ENCODE peak calls at places on chromosomes 11 and 22, in four cellular contexts. A is H7, T is breast epithelium, V is mucosa of descending colon. R is an unnamed sample.

GRCh38 chr11:108084811-108085210 is 36.6 kb upstream of the ACAT1 start:
- DNase-seq in A (no peak), T (no peak), V (no peak), R (no peak)

GRCh38 chr22:31509041-31509440 is 12.7 kb downstream of the SFI1 start:
- DNase-seq in A (no peak), T (no peak), V (no peak), R (no peak)

GRCh38 chr11:125443767-125444311 is 52.2 kb downstream of the FEZ1 start:
- DNase-seq in A (peak; percentile 59), T (no peak), V (no peak), R (no peak)

GRCh38 chr11:75277991-75278790 is 37.6 kb downstream of the TPBGL start:
- DNase-seq in A (no peak), T (no peak), V (no peak), R (no peak)

GRCh38 chr22:46290121-46290842 is 6.4 kb upstream of the GTSE1 start:
- DNase-seq in A (no peak), T (no peak), V (no peak), R (no peak)

GRCh38 chr22:38107692-38108515 is 2.6 kb downstream of the BAIAP2L2 start:
- DNase-seq in A (peak; percentile 66), T (no peak), V (peak; percentile 87), R (peak; percentile 3)

GRCh38 chr11:95884364-95884763 is 39.5 kb downstream of the MTMR2 start:
- DNase-seq in A (no peak), T (no peak), V (no peak), R (no peak)

GRCh38 chr22:22210375-22210774 is 34.2 kb upstream of the VPREB1 start:
- DNase-seq in A (no peak), T (no peak), V (no peak), R (peak; percentile 16)

GRCh38 chr22:17250380-17251129 is 31.3 kb upstream of the ADA2 start:
- DNase-seq in A (no peak), T (no peak), V (no peak), R (no peak)

GRCh38 chr11:75632450-75632849 is 36.4 kb downstream of the MAP6 start:
- DNase-seq in A (no peak), T (no peak), V (no peak), R (no peak)

GRCh38 chr11:73358071-73358470 is 18.1 kb upstream of the RELT start:
- DNase-seq in A (no peak), T (no peak), V (no peak), R (no peak)

GRCh38 chr11:16632295-16633200 is 105.9 kb upstream of the C11orf58 start:
- DNase-seq in A (no peak), T (no peak), V (no peak), R (peak; percentile 46)

GRCh38 chr11:107549954-107550285 is 15.6 kb downstream of the ALKBH8 start:
- DNase-seq in A (no peak), T (no peak), V (no peak), R (no peak)

GRCh38 chr22:38031491-38031890 is 25.7 kb upstream of the PICK1 start:
- DNase-seq in A (peak; percentile 32), T (no peak), V (no peak), R (no peak)

GRCh38 chr11:131924446-131925240 is 554.2 kb downstream of the NTM start:
- DNase-seq in A (no peak), T (no peak), V (no peak), R (peak; percentile 56)

GRCh38 chr11:13362596-13363109 is 85.1 kb downstream of the BMAL1 start:
- DNase-seq in A (no peak), T (no peak), V (no peak), R (no peak)

GRCh38 chr11:13366266-13367026 is 88.9 kb downstream of the BMAL1 start:
- DNase-seq in A (no peak), T (no peak), V (no peak), R (no peak)

GRCh38 chr11:13367115-13367514 is 89.5 kb downstream of the BMAL1 start:
- DNase-seq in A (no peak), T (no peak), V (no peak), R (no peak)

GRCh38 chr11:13368041-13368446 is 90.5 kb downstream of the BMAL1 start:
- DNase-seq in A (no peak), T (no peak), V (no peak), R (peak; percentile 55)

GRCh38 chr11:13364388-13364787 is 86.8 kb downstream of the BMAL1 start:
- DNase-seq in A (no peak), T (no peak), V (no peak), R (no peak)
- H3K36me3 ChIP-seq in A (no peaks in the 10 kb centered on the region), T (peaks cover 12% of the 10 kb centered on the region), V (no peaks in the 10 kb centered on the region), R (peaks cover 97% of the 10 kb centered on the region)

GRCh38 chr22:47656806-47657205 is 894.4 kb downstream of the TBC1D22A start:
- DNase-seq in A (no peak), T (no peak), V (no peak), R (no peak)

GRCh38 chr22:47654922-47655451 is 892.5 kb downstream of the TBC1D22A start:
- DNase-seq in A (no peak), T (no peak), V (no peak), R (no peak)

GRCh38 chr22:47658182-47658581 is 895.7 kb downstream of the TBC1D22A start:
- DNase-seq in A (no peak), T (no peak), V (no peak), R (no peak)

GRCh38 chr22:47653921-47654320 is 891.5 kb downstream of the TBC1D22A start:
- DNase-seq in A (no peak), T (no peak), V (no peak), R (no peak)

GRCh38 chr22:47655930-47656329 is 893.5 kb downstream of the TBC1D22A start:
- DNase-seq in A (no peak), T (no peak), V (no peak), R (no peak)
- H3K36me3 ChIP-seq in A (no peaks in the 10 kb centered on the region), T (no peaks in the 10 kb centered on the region), V (no peaks in the 10 kb centered on the region), R (no peaks in the 10 kb centered on the region)

DNA sequence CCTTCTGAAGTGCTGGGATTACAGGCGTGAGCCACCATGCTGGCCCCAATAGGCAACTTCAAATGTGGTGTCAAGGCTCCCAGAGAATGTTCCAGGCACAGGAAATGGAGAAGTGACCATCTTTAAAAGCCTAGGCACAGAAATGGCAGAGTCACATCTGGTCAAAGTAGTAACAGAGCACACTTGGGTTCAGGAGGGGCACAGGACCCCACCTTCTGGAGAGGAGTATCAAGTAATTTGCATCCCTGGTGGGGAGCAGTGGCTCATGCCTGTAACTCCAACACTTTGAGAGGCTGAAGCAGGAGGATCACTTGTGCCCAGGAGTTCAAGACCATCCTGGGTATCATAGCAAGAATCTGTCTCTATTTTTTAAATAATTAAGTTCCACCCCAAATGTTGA is 29.2 kb downstream of the SERHL2 start:
- DNase-seq in A (no peak), T (no peak), V (no peak), R (no peak)
- H3K36me3 ChIP-seq in A (peaks cover 39% of the 10 kb centered on the region), T (peaks cover 11% of the 10 kb centered on the region), V (peaks cover 3% of the 10 kb centered on the region), R (peaks cover 67% of the 10 kb centered on the region)

DNA sequence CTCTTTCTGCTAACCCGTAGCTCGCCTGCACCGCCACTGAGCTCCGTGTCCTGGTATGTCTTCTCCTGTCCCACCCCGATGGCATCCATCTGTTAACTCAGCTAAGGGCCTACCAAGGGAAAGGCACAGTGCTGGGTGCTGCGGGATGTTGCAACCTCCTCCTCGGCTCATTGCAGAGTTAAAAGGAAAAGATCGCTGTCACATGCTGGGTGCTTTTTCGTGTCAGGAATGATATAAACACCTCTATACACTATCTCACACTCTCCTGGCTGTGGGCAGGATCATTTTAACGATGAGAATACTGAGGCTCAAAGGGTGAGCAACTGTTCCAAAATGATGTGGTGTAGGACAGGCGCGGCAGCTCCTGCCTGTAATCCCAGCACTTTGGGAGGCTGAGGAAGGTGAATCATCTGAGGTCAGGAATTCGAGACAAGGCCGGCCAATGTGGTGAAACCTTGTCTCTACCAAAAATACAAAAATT is 10.1 kb downstream of the TXN2 start:
- DNase-seq in A (no peak), T (no peak), V (no peak), R (no peak)
- H3K36me3 ChIP-seq in A (peaks cover 13% of the 10 kb centered on the region), T (no peaks in the 10 kb centered on the region), V (peaks cover 4% of the 10 kb centered on the region), R (peaks cover 51% of the 10 kb centered on the region)

GRCh38 chr11:8639655-8640054 is 42.8 kb downstream of the TRIM66 start:
- DNase-seq in A (no peak), T (no peak), V (no peak), R (no peak)

GRCh38 chr11:8638300-8638699 is 44.2 kb downstream of the TRIM66 start:
- DNase-seq in A (no peak), T (no peak), V (no peak), R (no peak)

GRCh38 chr11:8640305-8640932 is 42.0 kb downstream of the TRIM66 start:
- DNase-seq in A (peak; percentile 81), T (no peak), V (no peak), R (no peak)

GRCh38 chr11:8641332-8641731 is 41.1 kb downstream of the TRIM66 start:
- DNase-seq in A (no peak), T (no peak), V (no peak), R (no peak)

DNA sequence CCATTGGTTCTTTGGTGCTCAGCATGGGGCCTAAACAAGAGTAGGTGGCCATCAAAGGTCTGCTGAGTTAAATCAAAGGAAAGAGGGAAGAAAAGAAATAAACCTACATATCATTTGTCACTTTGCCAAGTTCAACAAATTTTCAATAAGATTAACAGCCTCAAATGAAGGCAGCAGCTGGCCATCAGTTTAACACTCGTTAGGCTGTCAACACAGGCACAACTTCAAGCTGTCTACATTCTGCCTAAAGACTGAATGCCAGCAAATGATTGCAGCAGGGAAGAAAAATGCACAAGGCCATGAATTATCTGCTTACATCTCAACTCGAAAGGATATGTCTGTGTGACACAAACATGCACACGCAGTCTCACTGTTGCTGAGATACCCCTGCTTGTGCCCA is 40.2 kb downstream of the TRIM66 start:
- DNase-seq in A (no peak), T (no peak), V (no peak), R (no peak)
- H3K36me3 ChIP-seq in A (no peaks in the 10 kb centered on the region), T (no peaks in the 10 kb centered on the region), V (no peaks in the 10 kb centered on the region), R (peaks cover 72% of the 10 kb centered on the region)

GRCh38 chr11:8102296-8102915 is 21.4 kb downstream of the TUB start:
- DNase-seq in A (no peak), T (no peak), V (no peak), R (no peak)

GRCh38 chr11:8105666-8106065 is 24.7 kb downstream of the TUB start:
- DNase-seq in A (no peak), T (no peak), V (no peak), R (no peak)

GRCh38 chr11:8102965-8103364 is 22.0 kb downstream of the TUB start:
- DNase-seq in A (no peak), T (no peak), V (no peak), R (no peak)

GRCh38 chr11:8105133-8105532 is 24.1 kb downstream of the TUB start:
- DNase-seq in A (no peak), T (no peak), V (no peak), R (no peak)

GRCh38 chr11:8103909-8104308 is 22.9 kb downstream of the TUB start:
- DNase-seq in A (no peak), T (no peak), V (no peak), R (no peak)
- H3K36me3 ChIP-seq in A (peaks cover 17% of the 10 kb centered on the region), T (no peaks in the 10 kb centered on the region), V (no peaks in the 10 kb centered on the region), R (peaks cover 69% of the 10 kb centered on the region)

DNA sequence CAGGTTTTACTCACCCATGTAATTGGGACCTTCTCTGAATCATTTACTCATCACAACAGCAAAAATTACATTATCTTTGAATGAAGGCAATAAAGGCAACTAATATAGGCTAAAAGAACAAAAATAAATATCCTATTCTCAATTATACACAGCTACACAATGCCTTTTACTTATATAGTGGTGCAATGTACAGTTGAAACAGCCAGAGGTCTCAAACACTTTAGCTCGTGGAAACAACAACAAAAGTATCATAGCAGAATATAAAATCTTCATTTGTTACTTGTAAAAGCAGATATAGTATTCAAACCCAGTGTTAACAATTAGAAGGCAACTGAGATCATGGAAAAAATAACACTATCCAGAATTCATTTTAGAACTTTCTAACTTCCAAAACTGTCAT is 20.6 kb upstream of the CCDC34 start:
- DNase-seq in A (no peak), T (no peak), V (no peak), R (no peak)
- H3K36me3 ChIP-seq in A (peaks cover 12% of the 10 kb centered on the region), T (no peaks in the 10 kb centered on the region), V (peaks cover 8% of the 10 kb centered on the region), R (peaks cover 26% of the 10 kb centered on the region)

GRCh38 chr22:30297276-30298004 is 8.1 kb upstream of the CASTOR1 start:
- DNase-seq in A (peak; percentile 38), T (no peak), V (no peak), R (no peak)
- H3K36me3 ChIP-seq in A (no peaks in the 10 kb centered on the region), T (no peaks in the 10 kb centered on the region), V (peaks cover 5% of the 10 kb centered on the region), R (peaks cover 92% of the 10 kb centered on the region)

R was measured in adipocyte.